ENCODE peak calls at places on chromosomes 1 and 21, in four cellular contexts. H is HepG2, C is GM12878, U is WTC11. B is an unnamed sample.

GRCh38 chr1:244802041-244802440 is 33.4 kb upstream of the COX20 start:
- DNase-seq in H (no peak), U (no peak), C (no peak), B (no peak)

GRCh38 chr1:227934476-227935313 is 13.0 kb downstream of the WNT9A start:
- DNase-seq in C (no peak), U (no peak), H (peak; percentile 27), B (peak; percentile 43)

GRCh38 chr1:15214507-15214906 is 32.5 kb upstream of the FHAD1 start:
- DNase-seq in H (no peak), U (no peak), C (no peak), B (no peak)

GRCh38 chr1:64110924-64111777 is 92.3 kb upstream of the UBE2U start:
- DNase-seq in C (no peak), H (no peak), U (no peak), B (no peak)

GRCh38 chr1:36097693-36098585 is 9.2 kb downstream of the ADPRS start:
- DNase-seq in H (no peak), U (no peak), C (no peak), B (no peak)

GRCh38 chr1:214549604-214550338 is 1.6 kb downstream of the PTPN14 start:
- DNase-seq in H (no peak), U (no peak), C (no peak), B (no peak)

GRCh38 chr1:103761896-103762295 is 12.2 kb downstream of the AMY1C start:
- DNase-seq in C (no peak), H (no peak), U (no peak), B (no peak)

GRCh38 chr1:173823776-173824314 is 628 bp upstream of the DARS2 start:
- DNase-seq in U (no peak), C (peak; percentile 13), H (peak; percentile 2), B (no peak)

GRCh38 chr1:68704800-68705443 is 208.0 kb upstream of the DEPDC1 start:
- DNase-seq in U (no peak), C (no peak), H (no peak), B (no peak)

GRCh38 chr1:224380003-224380402 is 23.3 kb downstream of the CNIH4 start:
- DNase-seq in U (no peak), H (no peak), C (peak; percentile 75), B (no peak)

GRCh38 chr1:153404768-153405167 is 11.6 kb upstream of the S100A7A start:
- DNase-seq in H (peak; percentile 11), U (peak; percentile 81), C (no peak), B (peak; percentile 78)

GRCh38 chr1:61049850-61050540 is 32.4 kb upstream of the NFIA start:
- DNase-seq in H (peak; percentile 70), C (no peak), U (peak; percentile 97), B (peak; percentile 79)

GRCh38 chr1:167544447-167544846 is 9.1 kb downstream of the CREG1 start:
- DNase-seq in U (no peak), H (no peak), C (no peak), B (no peak)

GRCh38 chr1:166811691-166812090 is 27.6 kb upstream of the POGK start:
- DNase-seq in H (no peak), U (no peak), C (no peak), B (no peak)

GRCh38 chr1:42282024-42282579 is 52.9 kb downstream of the FOXJ3 start:
- DNase-seq in C (no peak), H (peak; percentile 3), U (no peak), B (no peak)

GRCh38 chr1:10113501-10113900 is 80.7 kb downstream of the UBE4B start:
- DNase-seq in H (no peak), U (no peak), C (no peak), B (no peak)

GRCh38 chr1:247914941-247915662 is 5.0 kb upstream of the OR2T8 start:
- DNase-seq in H (no peak), U (no peak), C (no peak), B (no peak)

GRCh38 chr1:145889722-145890121 is 4.1 kb upstream of the ANKRD35 start:
- DNase-seq in U (no peak), H (peak; percentile 35), C (no peak), B (no peak)

GRCh38 chr1:184002071-184002470 is 35.5 kb downstream of the COLGALT2 start:
- DNase-seq in H (peak; percentile 92), C (no peak), U (no peak), B (no peak)

GRCh38 chr1:33330376-33330890 is 9.5 kb upstream of the A3GALT2 start:
- DNase-seq in H (no peak), C (no peak), U (no peak), B (no peak)

GRCh38 chr1:245578751-245579150 is 424.0 kb downstream of the KIF26B start:
- DNase-seq in C (no peak), U (no peak), H (no peak), B (no peak)

GRCh38 chr1:110032327-110032726 is 2.1 kb upstream of the STRIP1 start:
- DNase-seq in U (no peak), H (no peak), C (no peak), B (no peak)

GRCh38 chr1:177256153-177256814 is 85.5 kb downstream of the BRINP2 start:
- DNase-seq in U (peak; percentile 83), H (peak; percentile 44), C (no peak), B (peak; percentile 26)

GRCh38 chr1:208058212-208059155 is 147.6 kb upstream of the CD34 start:
- DNase-seq in H (no peak), C (no peak), U (no peak), B (no peak)

GRCh38 chr1:204192046-204192445 is 4.2 kb downstream of the KISS1 start:
- DNase-seq in C (no peak), U (no peak), H (no peak), B (no peak)

GRCh38 chr1:245583575-245584330 is 429.0 kb downstream of the KIF26B start:
- DNase-seq in H (no peak), C (no peak), U (no peak), B (no peak)

GRCh38 chr21:25967566-25968438 is 202.8 kb downstream of the APP start:
- DNase-seq in H (no peak), U (no peak), C (peak; percentile 44), B (no peak)

GRCh38 chr1:9835758-9836631 is 12.2 kb upstream of the CLSTN1 start:
- DNase-seq in U (peak; percentile 73), C (no peak), H (peak; percentile 42), B (peak; percentile 31)

GRCh38 chr21:27365394-27365793 is 398.5 kb upstream of the ADAMTS5 start:
- DNase-seq in U (no peak), H (no peak), C (no peak), B (no peak)

GRCh38 chr1:119712342-119713038 is 756 bp downstream of the PHGDH start:
- DNase-seq in C (no peak), H (peak; percentile 77), U (peak; percentile 92), B (peak; percentile 43)

GRCh38 chr1:202007703-202008489 is 2.5 kb upstream of the ELF3 start:
- DNase-seq in C (no peak), U (peak; percentile 87), H (no peak), B (peak; percentile 82)

GRCh38 chr1:91381844-91382243 is 22.8 kb downstream of the HFM1 start:
- DNase-seq in H (no peak), C (no peak), U (no peak), B (peak; percentile 63)

GRCh38 chr1:191668525-191668924 is 489.7 kb upstream of the RGS18 start:
- DNase-seq in H (no peak), U (no peak), C (no peak), B (no peak)

GRCh38 chr1:73821520-73821919 is 376.5 kb downstream of the LRRIQ3 start:
- DNase-seq in C (no peak), H (no peak), U (no peak), B (no peak)

DNA sequence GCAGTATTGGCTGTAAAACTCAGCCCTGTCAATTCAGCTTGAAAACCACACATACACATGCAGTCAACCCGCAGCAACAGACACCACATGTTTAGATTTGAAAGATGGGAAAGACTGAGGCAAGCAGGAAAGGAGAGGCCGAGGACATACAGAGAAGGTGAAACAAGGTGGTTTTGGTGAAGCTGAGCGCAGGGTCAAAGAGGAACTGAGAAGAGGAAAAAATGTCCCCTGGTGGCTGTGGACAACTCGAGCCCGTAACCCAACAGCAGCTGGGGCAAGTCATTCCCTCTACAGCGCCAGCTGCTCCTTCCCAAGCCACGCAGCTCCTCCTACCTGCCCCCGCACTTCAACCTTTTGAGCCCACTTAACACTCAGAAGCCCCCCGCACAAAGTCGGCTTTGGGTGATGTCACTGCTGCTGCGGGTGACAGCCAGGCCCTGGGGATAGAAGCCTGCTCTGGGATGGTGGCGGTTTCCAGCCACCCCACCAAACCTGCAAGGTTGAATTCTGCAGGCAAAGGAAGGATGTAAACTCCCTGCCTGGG is 63.0 kb downstream of the KCNN3 start:
- DNase-seq in H (no peak), C (peak; percentile 74), U (no peak), B (no peak)
- TF ChIP-seq CREM in H (no peak), C (peak; percentile 54), U (no peak), B (no peak)

GRCh38 chr1:221736714-221737113 is 5.2 kb downstream of the DUSP10 start:
- DNase-seq in U (no peak), C (no peak), H (no peak), B (peak; percentile 50)
- TF ChIP-seq CREM in U (no peak), C (no peak), H (no peak), B (peak; percentile 79)

GRCh38 chr1:235302143-235302542 is 25.8 kb downstream of the ARID4B start:
- DNase-seq in U (no peak), H (no peak), C (no peak), B (no peak)

GRCh38 chr1:235304549-235305451 is 23.2 kb downstream of the ARID4B start:
- DNase-seq in U (no peak), H (no peak), C (no peak), B (no peak)

GRCh38 chr1:235313262-235313661 is 14.7 kb downstream of the ARID4B start:
- DNase-seq in U (no peak), H (no peak), C (no peak), B (no peak)

DNA sequence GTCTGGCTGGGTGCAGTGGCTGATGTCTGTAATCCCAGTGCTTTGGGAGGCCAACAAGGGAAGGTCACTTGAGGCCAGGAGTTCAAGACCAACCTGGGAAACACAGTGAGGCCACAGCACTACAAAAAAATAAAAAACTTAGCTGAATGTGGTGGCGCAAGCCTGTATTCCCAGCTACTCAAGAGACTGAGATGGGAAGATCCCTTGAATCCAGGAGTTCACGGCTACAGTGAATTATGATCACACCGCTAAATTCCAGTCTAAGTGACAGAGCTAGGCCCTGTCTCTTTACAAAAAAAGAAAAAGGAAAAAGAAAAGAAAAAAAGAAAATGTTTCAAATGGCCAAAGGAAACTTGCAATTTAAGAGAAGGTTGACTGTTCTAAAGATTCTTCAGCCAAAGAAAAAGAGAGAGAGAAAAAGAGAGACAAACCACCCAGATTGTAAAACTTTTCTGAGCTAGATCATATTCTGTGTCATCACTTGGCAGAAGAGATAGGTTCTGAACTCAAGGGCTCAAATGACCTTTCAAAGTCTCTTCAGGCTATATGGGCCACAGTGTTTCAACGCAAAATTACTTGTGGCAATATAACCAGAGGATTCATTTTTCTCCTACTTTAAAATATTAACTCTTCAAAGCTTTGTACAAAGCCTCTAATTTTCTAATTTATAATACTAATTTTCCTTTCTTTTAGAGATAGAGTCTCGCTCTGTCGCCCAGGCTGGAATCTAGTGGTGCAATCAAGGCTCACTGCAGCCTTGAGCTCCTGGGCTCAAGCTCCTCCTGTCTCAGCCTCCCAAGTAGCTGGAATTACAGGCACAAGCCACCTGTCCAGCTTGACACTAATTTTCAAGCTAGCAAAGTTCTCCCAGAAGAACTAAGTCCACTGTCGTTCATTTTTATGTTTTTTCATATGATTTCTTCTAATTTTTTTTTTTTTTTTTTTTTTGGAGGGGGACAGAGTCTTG is 20.5 kb downstream of the ARID4B start:
- DNase-seq in U (no peak), C (no peak), H (no peak), B (no peak)
- TF ChIP-seq CREM in U (no peak), C (no peak), H (no peak), B (no peak)

DNA sequence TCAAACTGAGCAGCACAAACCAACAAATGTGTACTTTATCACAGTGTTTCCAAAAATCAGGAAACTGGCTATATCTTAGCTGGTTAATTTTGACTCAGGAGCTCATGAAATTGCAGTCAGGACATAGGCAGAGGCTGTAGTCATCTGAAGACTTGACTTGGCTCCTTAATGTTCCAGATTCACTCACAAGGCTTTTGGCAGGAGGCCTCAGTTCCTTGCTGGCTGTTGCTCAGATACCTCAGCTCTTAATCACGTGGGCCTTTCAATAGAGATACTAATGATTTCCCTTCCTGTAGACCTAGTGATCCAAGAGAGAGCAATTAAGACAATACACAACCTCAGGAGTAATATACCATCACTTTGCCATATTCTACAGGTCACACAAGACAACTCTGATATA is 537.7 kb downstream of the BRINP3 start:
- DNase-seq in C (no peak), H (no peak), U (no peak), B (no peak)
- TF ChIP-seq CREM in C (no peak), H (no peak), U (no peak), B (no peak)

B was measured in K562.